ENCODE peak calls at places on chromosome 18, in ten cellular contexts. Y, J, Q, I, H, D, S, E, F and V are unnamed samples.

GRCh38 chr18:8828300-8828699 is 122.9 kb downstream of the MTCL1 start:
- DNase-seq in E (no peak), I (no peak), H (no peak), F (no peak), Q (no peak), S (no peak), J (no peak), D (no peak), Y (no peak), V (no peak)

GRCh38 chr18:4455113-4455811 is at the start of gene DLGAP1:
- DNase-seq in E (no peak), S (peak), H (peak), Q (no peak), D (no peak), I (no peak), J (peak), Y (peak), F (peak), V (peak)

GRCh38 chr18:79257480-79257879 is 138.2 kb upstream of the NFATC1 start:
- DNase-seq in I (no peak), J (no peak), Q (no peak), D (no peak), H (no peak), S (no peak), Y (no peak), F (no peak), E (no peak), V (no peak)

GRCh38 chr18:60197233-60197632 is 175.3 kb downstream of the MC4R start:
- DNase-seq in J (no peak), S (no peak), I (no peak), Q (no peak), D (no peak), H (no peak), E (no peak), F (no peak), Y (no peak), V (no peak)

GRCh38 chr18:54426085-54426665 is 68.5 kb downstream of the C18orf54 start:
- DNase-seq in Q (no peak), S (no peak), D (no peak), J (no peak), F (no peak), I (no peak), E (no peak), H (no peak), Y (no peak), V (no peak)

GRCh38 chr18:34649072-34649471 is 61.0 kb upstream of the DTNA start:
- DNase-seq in E (no peak), Q (no peak), S (no peak), F (no peak), J (no peak), H (no peak), I (no peak), D (no peak), Y (no peak), V (peak)

GRCh38 chr18:41938445-41938844 is 16.6 kb upstream of the PIK3C3 start:
- DNase-seq in Y (no peak), I (peak), Q (no peak), F (no peak), D (no peak), H (no peak), E (peak), S (no peak), J (no peak), V (peak)

GRCh38 chr18:70256184-70256583 is 32.7 kb upstream of the SOCS6 start:
- DNase-seq in Q (no peak), E (no peak), H (no peak), I (no peak), D (no peak), F (no peak), J (no peak), Y (no peak), S (no peak), V (no peak)

GRCh38 chr18:74902170-74902465 is 304.4 kb downstream of the ZNF407 start:
- DNase-seq in I (no peak), S (peak), Q (no peak), E (no peak), J (no peak), Y (no peak), H (no peak), D (no peak), F (peak), V (no peak)